ENCODE peak calls at places on chromosomes 12 and 14, in six cellular contexts. J is NCI-H2029 treated with DMSO at 0.1 percent for 48 hours; W is stimulated activated CD8-positive, alpha-beta memory T cell treated with anti-CD3 and anti-CD28 coated beads, Interleukin-2, amount 100 ng/mL, for 1 hour; G is HCT116; C is esophagus squamous epithelium; M is GM13977. L is an unnamed sample.

GRCh38 chr12:117045998-117046374 is 53.2 kb downstream of the TESC start:
- DNase-seq in W (no peak), M (no peak), C (no peak), G (no peak), J (no peak), L (peak)

GRCh38 chr12:65609359-65609771 is 214.9 kb upstream of the HMGA2 start:
- DNase-seq in M (no peak), W (no peak), J (no peak), C (no peak), G (peak), L (no peak)

GRCh38 chr12:118680361-118680963 is 300.9 kb upstream of the SRRM4 start:
- DNase-seq in J (no peak), C (no peak), M (no peak), W (no peak), G (no peak), L (peak)

GRCh38 chr12:111108726-111109125 is 188.3 kb upstream of the MYL2 start:
- DNase-seq in M (no peak), J (no peak), W (no peak), G (no peak), C (no peak), L (no peak)

GRCh38 chr12:80912906-80913769 is 24.6 kb downstream of the LIN7A start:
- DNase-seq in G (no peak), M (no peak), J (no peak), C (no peak), W (no peak), L (no peak)

GRCh38 chr14:59037620-59038019 is 150.8 kb upstream of the DAAM1 start:
- DNase-seq in W (no peak), M (no peak), C (no peak), G (no peak), J (no peak), L (no peak)

GRCh38 chr12:128819293-128820144 is 4.2 kb downstream of the SLC15A4 start:
- DNase-seq in W (no peak), J (no peak), C (no peak), M (no peak), G (no peak), L (peak)

GRCh38 chr12:96212456-96213375 is 18.5 kb downstream of the ELK3 start:
- DNase-seq in C (no peak), J (no peak), W (no peak), G (no peak), M (no peak), L (no peak)

GRCh38 chr14:39266589-39266870 is 32.8 kb downstream of the MIA2 start:
- DNase-seq in W (no peak), C (peak), J (no peak), M (peak), G (no peak), L (no peak)

GRCh38 chr14:21026251-21026987 is 1.6 kb upstream of the NDRG2 start:
- DNase-seq in C (no peak), G (no peak), J (no peak), M (no peak), W (no peak), L (no peak)

GRCh38 chr14:69716483-69717187 is 50.3 kb upstream of the SRSF5 start:
- DNase-seq in C (no peak), W (peak), G (no peak), J (no peak), M (peak), L (no peak)

GRCh38 chr12:108701779-108702435 is 29.4 kb downstream of the CORO1C start:
- DNase-seq in M (no peak), J (no peak), W (no peak), G (no peak), C (no peak), L (peak)

GRCh38 chr14:64659366-64659765 is 44.9 kb upstream of the PLEKHG3 start:
- DNase-seq in G (no peak), M (no peak), J (no peak), C (no peak), W (no peak), L (no peak)

GRCh38 chr14:49970474-49971147 is 77.7 kb downstream of the ARF6 start:
- DNase-seq in W (no peak), G (no peak), J (peak), M (no peak), C (no peak), L (no peak)

GRCh38 chr12:124750787-124751471 is 112.7 kb downstream of the SCARB1 start:
- DNase-seq in C (no peak), M (no peak), W (no peak), G (no peak), J (no peak), L (peak)

GRCh38 chr12:6330192-6330591 is 11.7 kb downstream of the TNFRSF1A start:
- DNase-seq in W (no peak), J (no peak), G (no peak), M (no peak), C (no peak), L (no peak)

GRCh38 chr14:64604854-64605253 is 55.1 kb downstream of the PPP1R36 start:
- DNase-seq in W (no peak), C (no peak), G (no peak), J (no peak), M (no peak), L (peak)

GRCh38 chr12:30178948-30179347 is 395.2 kb upstream of the TMTC1 start:
- DNase-seq in J (no peak), W (no peak), M (no peak), C (no peak), G (no peak), L (peak)

GRCh38 chr12:52121848-52122838 is 42.6 kb downstream of the SMIM41 start:
- DNase-seq in J (peak), G (no peak), M (peak), C (no peak), W (peak), L (peak)

GRCh38 chr14:100673085-100673806 is 53.4 kb upstream of the DLK1 start:
- DNase-seq in J (peak), G (no peak), M (no peak), W (no peak), C (no peak), L (peak)

GRCh38 chr14:54651649-54652048 is 84.7 kb downstream of the SAMD4A start:
- DNase-seq in M (no peak), J (no peak), G (no peak), W (no peak), C (no peak), L (no peak)

GRCh38 chr12:57614178-57614947 is 3.1 kb downstream of the ARHGEF25 start:
- DNase-seq in W (no peak), G (peak), M (peak), C (no peak), J (no peak), L (peak)

GRCh38 chr14:31336646-31337045 is 83.7 kb downstream of the HEATR5A start:
- DNase-seq in W (no peak), J (no peak), M (no peak), C (no peak), G (no peak), L (peak)

GRCh38 chr14:33676135-33676566 is 274.7 kb downstream of the EGLN3 start:
- DNase-seq in W (no peak), J (peak), G (peak), M (no peak), C (no peak), L (peak)

GRCh38 chr12:112892821-112893220 is 13.9 kb upstream of the OAS1 start:
- DNase-seq in W (no peak), G (no peak), J (no peak), C (no peak), M (no peak), L (no peak)

GRCh38 chr12:93591137-93591868 is 18.8 kb downstream of the SOCS2 start:
- DNase-seq in M (peak), G (peak), W (no peak), C (peak), J (no peak), L (peak)

GRCh38 chr14:54528973-54529372 is 19.3 kb downstream of the CGRRF1 start:
- DNase-seq in C (no peak), G (no peak), J (no peak), M (no peak), W (no peak), L (no peak)